ENCODE peak calls at places on chromosomes 13 and 19, in ten cellular contexts. X, C, T, H, N, I, B, Q, A and G are unnamed samples.
A peak's percentile ranks its signal among the peaks of the same experiment; 100 is the strongest.

GRCh38 chr19:35058370-35058769 is 16.8 kb downstream of the HPN start:
- DNase-seq in Q (no peak), A (no peak), I (no peak), C (no peak), B (no peak), T (no peak), N (no peak), X (no peak), H (no peak), G (no peak)

GRCh38 chr19:5149930-5150329 is 181.0 kb downstream of the KDM4B start:
- DNase-seq in N (no peak), T (no peak), X (no peak), I (no peak), A (no peak), C (peak; percentile 19), Q (no peak), B (no peak), H (no peak), G (no peak)

GRCh38 chr13:63198076-63198475 is 1782.4 kb upstream of the PCDH20 start:
- DNase-seq in T (no peak), N (no peak), A (no peak), B (no peak), X (no peak), C (no peak), H (no peak), Q (peak; percentile 57), I (no peak), G (no peak)

GRCh38 chr13:20609145-20609544 is 42.2 kb downstream of the IFT88 start:
- DNase-seq in I (no peak), B (no peak), C (no peak), A (peak; percentile 13), T (no peak), Q (peak; percentile 33), H (no peak), N (peak; percentile 49), X (no peak), G (no peak)

GRCh38 chr19:2782357-2782935 is 627 bp downstream of the SGTA start:
- DNase-seq in T (no peak), C (no peak), X (no peak), Q (no peak), A (no peak), N (no peak), I (no peak), H (no peak), B (no peak), G (no peak)

GRCh38 chr19:51083783-51084182 is 1.1 kb upstream of the KLK14 start:
- DNase-seq in X (no peak), I (peak; percentile 40), C (no peak), N (no peak), T (no peak), A (no peak), Q (no peak), B (no peak), H (no peak), G (no peak)

GRCh38 chr19:39539165-39539518 is 819 bp downstream of the EID2 start:
- DNase-seq in C (no peak), Q (no peak), A (no peak), N (peak; percentile 69), T (no peak), I (no peak), H (no peak), X (no peak), B (no peak), G (no peak)

GRCh38 chr19:58203814-58204475 is 21.1 kb downstream of the ZNF274 start:
- DNase-seq in X (no peak), B (no peak), C (no peak), A (no peak), N (no peak), T (no peak), I (no peak), Q (no peak), H (no peak), G (no peak)

GRCh38 chr19:32355309-32355708 is 9.9 kb downstream of the ZNF507 start:
- DNase-seq in A (no peak), N (no peak), B (no peak), T (no peak), H (no peak), X (no peak), C (no peak), Q (no peak), I (no peak), G (no peak)

GRCh38 chr13:77966671-77967070 is 48.0 kb upstream of the EDNRB start:
- DNase-seq in Q (no peak), B (no peak), A (no peak), N (no peak), H (no peak), T (no peak), X (no peak), I (no peak), C (no peak), G (no peak)

GRCh38 chr19:2529473-2529918 is 53.6 kb downstream of the GADD45B start:
- DNase-seq in H (no peak), T (no peak), A (peak; percentile 77), Q (peak; percentile 96), N (peak; percentile 65), I (no peak), B (peak; percentile 47), C (peak; percentile 10), X (no peak), G (no peak)

GRCh38 chr13:75938811-75939525 is 302.8 kb downstream of the LMO7 start:
- DNase-seq in H (no peak), I (no peak), N (no peak), C (no peak), A (peak; percentile 43), X (no peak), B (no peak), T (no peak), Q (peak; percentile 33), G (no peak)

GRCh38 chr19:16373539-16373938 is 48.9 kb downstream of the KLF2 start:
- DNase-seq in C (peak; percentile 78), A (peak; percentile 63), H (no peak), X (no peak), I (peak; percentile 81), B (no peak), Q (peak; percentile 74), T (no peak), N (peak; percentile 85), G (no peak)

GRCh38 chr19:47778954-47779351 is 450 bp downstream of the SELENOW start:
- DNase-seq in N (no peak), H (no peak), X (no peak), C (no peak), B (no peak), I (no peak), Q (no peak), T (no peak), A (no peak), G (no peak)

GRCh38 chr13:49784886-49785570 is 7.5 kb downstream of the KPNA3 start:
- DNase-seq in C (no peak), N (no peak), T (no peak), A (peak; percentile 9), X (no peak), I (no peak), Q (no peak), B (no peak), H (no peak), G (no peak)

GRCh38 chr19:19423322-19423721 is 17.8 kb downstream of the GATAD2A start:
- DNase-seq in B (no peak), N (no peak), I (no peak), A (no peak), X (no peak), C (peak; percentile 43), Q (no peak), H (no peak), T (no peak), G (no peak)

GRCh38 chr19:29835447-29835846 is 23.7 kb downstream of the CCNE1 start:
- DNase-seq in C (no peak), Q (no peak), N (no peak), I (no peak), H (no peak), A (no peak), X (no peak), B (no peak), T (no peak), G (no peak)

GRCh38 chr13:102089177-102089576 is 312.7 kb downstream of the FGF14 start:
- DNase-seq in T (no peak), I (no peak), C (no peak), X (no peak), N (no peak), H (no peak), Q (no peak), A (no peak), B (no peak), G (no peak)

GRCh38 chr19:55384576-55385235 is 614 bp upstream of the TMEM238 start:
- DNase-seq in I (peak; percentile 70), C (peak; percentile 86), B (peak; percentile 38), T (no peak), N (no peak), H (peak; percentile 32), A (no peak), X (no peak), Q (no peak), G (no peak)

GRCh38 chr19:56301152-56301551 is 13.5 kb downstream of the ZSCAN5A start:
- DNase-seq in T (no peak), C (no peak), H (no peak), B (no peak), N (no peak), Q (no peak), X (no peak), I (no peak), A (no peak), G (no peak)

GRCh38 chr13:42498521-42498920 is 75.4 kb upstream of the TNFSF11 start:
- DNase-seq in N (no peak), B (no peak), A (no peak), Q (no peak), T (no peak), I (no peak), X (no peak), C (no peak), H (no peak), G (no peak)

GRCh38 chr19:45154064-45154827 is 6.5 kb downstream of the NKPD1 start:
- DNase-seq in Q (no peak), X (no peak), B (no peak), H (no peak), T (no peak), I (no peak), C (no peak), A (peak; percentile 47), N (peak; percentile 78), G (no peak)

GRCh38 chr19:51458899-51459592 is 792 bp upstream of the SIGLEC8 start:
- DNase-seq in H (no peak), Q (no peak), A (no peak), X (no peak), C (peak; percentile 31), B (no peak), T (no peak), N (no peak), I (no peak), G (no peak)

GRCh38 chr13:21338651-21339278 is 120.3 kb downstream of the ZDHHC20 start:
- DNase-seq in Q (no peak), H (no peak), C (no peak), N (no peak), T (no peak), B (no peak), X (no peak), I (no peak), A (no peak), G (no peak)

GRCh38 chr13:107379398-107380155 is 811.6 kb upstream of the ARGLU1 start:
- DNase-seq in H (no peak), T (no peak), C (no peak), A (no peak), N (no peak), Q (no peak), X (no peak), I (no peak), B (no peak), G (no peak)

GRCh38 chr19:21482863-21483276 is 22.5 kb upstream of the ZNF429 start:
- DNase-seq in C (peak; percentile 88), I (peak; percentile 58), N (peak; percentile 32), Q (no peak), A (no peak), B (no peak), X (no peak), T (no peak), H (peak; percentile 68), G (peak; percentile 62)